ENCODE peak calls at places on chromosomes 2 and 18, in four cellular contexts. Q is GDM1, U is hepatocyte, R is type B pancreatic cell. K is an unnamed sample.
A peak's percentile ranks its signal among the peaks of the same experiment; 100 is the strongest.

GRCh38 chr2:134198006-134198634 is 55.8 kb upstream of the MGAT5 start:
- DNase-seq in U (no peak), Q (no peak), R (no peak), K (no peak)

GRCh38 chr18:36736094-36736493 is 92.7 kb downstream of the TPGS2 start:
- DNase-seq in Q (no peak), R (no peak), U (no peak), K (no peak)

GRCh38 chr2:120831106-120831505 is 95.4 kb downstream of the GLI2 start:
- DNase-seq in U (no peak), R (no peak), Q (no peak), K (no peak)

GRCh38 chr18:54316071-54316820 is 41.4 kb downstream of the STARD6 start:
- DNase-seq in R (no peak), U (no peak), Q (no peak), K (no peak)

GRCh38 chr2:160210599-160211138 is 10.6 kb upstream of the ITGB6 start:
- DNase-seq in Q (peak; percentile 27), R (peak; percentile 75), U (peak; percentile 76), K (peak; percentile 12)

GRCh38 chr2:109269956-109270757 is 141.2 kb downstream of the SH3RF3 start:
- DNase-seq in U (no peak), Q (no peak), R (no peak), K (no peak)

GRCh38 chr18:74234326-74235171 is 57.2 kb downstream of the CYB5A start:
- DNase-seq in U (peak; percentile 86), R (no peak), Q (no peak), K (no peak)

GRCh38 chr2:203830294-203831055 is 37.1 kb upstream of the CTLA4 start:
- DNase-seq in U (no peak), Q (no peak), R (no peak), K (no peak)